ENCODE peak calls at places on chromosomes 2 and 18, in seven cellular contexts. One of them, this sample, is unnamed.

GRCh38 chr2:156021326-156022040 is 311.0 kb downstream of the NR4A2 start:
- DNase-seq in H1: no peak
- DNase-seq in stomach: peak; percentile 26
- DNase-seq in sigmoid colon: no peak
- DNase-seq in HepG2: no peak
- DNase-seq in ovary: no peak
- DNase-seq in upper lobe of left lung: no peak
- DNase-seq in this sample: no peak

GRCh38 chr18:12231986-12232385 is 22.2 kb upstream of the CIDEA start:
- DNase-seq in H1: no peak
- DNase-seq in stomach: no peak
- DNase-seq in sigmoid colon: no peak
- DNase-seq in upper lobe of left lung: no peak
- DNase-seq in ovary: no peak
- DNase-seq in HepG2: no peak
- DNase-seq in this sample: no peak

GRCh38 chr2:193867454-193867853 is 1672.7 kb upstream of the TMEFF2 start:
- DNase-seq in HepG2: no peak
- DNase-seq in stomach: no peak
- DNase-seq in sigmoid colon: no peak
- DNase-seq in ovary: no peak
- DNase-seq in upper lobe of left lung: peak; percentile 1
- DNase-seq in H1: no peak
- DNase-seq in this sample: no peak

GRCh38 chr2:217848351-217848957 is 154.3 kb downstream of the TNS1 start:
- DNase-seq in H1: no peak
- DNase-seq in stomach: no peak
- DNase-seq in HepG2: no peak
- DNase-seq in upper lobe of left lung: peak; percentile 64
- DNase-seq in ovary: no peak
- DNase-seq in sigmoid colon: no peak
- DNase-seq in this sample: no peak

GRCh38 chr2:86790134-86790827 is 432 bp downstream of the CD8A start:
- DNase-seq in HepG2: no peak
- DNase-seq in H1: no peak
- DNase-seq in stomach: no peak
- DNase-seq in sigmoid colon: no peak
- DNase-seq in ovary: no peak
- DNase-seq in upper lobe of left lung: peak; percentile 83
- DNase-seq in this sample: no peak

GRCh38 chr2:20914771-20915170 is 91.9 kb upstream of the LDAH start:
- DNase-seq in HepG2: no peak
- DNase-seq in H1: no peak
- DNase-seq in ovary: no peak
- DNase-seq in stomach: no peak
- DNase-seq in upper lobe of left lung: no peak
- DNase-seq in sigmoid colon: no peak
- DNase-seq in this sample: no peak

GRCh38 chr2:25042321-25043240 is 705 bp downstream of the EFR3B start:
- DNase-seq in HepG2: no peak
- DNase-seq in stomach: peak; percentile 38
- DNase-seq in H1: no peak
- DNase-seq in upper lobe of left lung: peak; percentile 91
- DNase-seq in sigmoid colon: peak; percentile 69
- DNase-seq in ovary: no peak
- DNase-seq in this sample: no peak

GRCh38 chr18:79568543-79569205 is 110.9 kb upstream of the CTDP1 start:
- DNase-seq in ovary: no peak
- DNase-seq in stomach: peak; percentile 76
- DNase-seq in H1: no peak
- DNase-seq in sigmoid colon: peak; percentile 47
- DNase-seq in upper lobe of left lung: no peak
- DNase-seq in HepG2: no peak
- DNase-seq in this sample: no peak

GRCh38 chr2:15990151-15991101 is 50.1 kb downstream of the MYCN start:
- DNase-seq in ovary: no peak
- DNase-seq in HepG2: no peak
- DNase-seq in sigmoid colon: no peak
- DNase-seq in upper lobe of left lung: no peak
- DNase-seq in H1: no peak
- DNase-seq in stomach: no peak
- DNase-seq in this sample: no peak

GRCh38 chr2:160614391-160614790 is 120.8 kb upstream of the RBMS1 start:
- DNase-seq in H1: no peak
- DNase-seq in upper lobe of left lung: no peak
- DNase-seq in stomach: no peak
- DNase-seq in HepG2: no peak
- DNase-seq in sigmoid colon: no peak
- DNase-seq in ovary: no peak
- DNase-seq in this sample: no peak

DNA sequence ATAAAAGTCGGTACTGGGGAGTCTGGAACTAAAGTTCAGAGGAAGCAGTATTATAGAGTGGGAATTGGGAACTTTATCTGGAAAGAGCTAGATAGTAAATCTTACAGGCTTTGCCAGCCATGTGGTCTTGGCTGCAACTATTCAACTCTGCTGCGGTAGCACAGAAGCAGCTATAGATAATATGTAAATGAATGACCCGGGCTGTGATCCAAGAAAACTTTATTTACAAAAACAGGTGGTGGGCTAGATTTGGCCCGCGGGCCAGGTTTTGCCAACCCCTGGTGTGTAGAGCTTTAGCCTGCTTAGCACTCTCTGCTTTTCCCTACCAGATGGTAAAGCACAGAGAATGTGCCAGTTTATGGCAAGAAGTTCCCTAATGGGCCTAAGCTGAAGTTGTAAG is 70.8 kb downstream of the TNP1 start:
- DNase-seq in upper lobe of left lung: no peak
- DNase-seq in H1: no peak
- DNase-seq in HepG2: no peak
- DNase-seq in sigmoid colon: no peak
- DNase-seq in ovary: no peak
- DNase-seq in stomach: no peak
- DNase-seq in this sample: no peak
- TF ChIP-seq EP300 in upper lobe of left lung: no peak
- TF ChIP-seq EP300 in H1: no peak
- TF ChIP-seq EP300 in HepG2: no peak
- TF ChIP-seq EP300 in sigmoid colon: no peak
- TF ChIP-seq EP300 in ovary: no peak
- TF ChIP-seq EP300 in stomach: no peak
- TF ChIP-seq EP300 in this sample: no peak

GRCh38 chr2:88067598-88067997 is at the start of gene SMYD1:
- DNase-seq in upper lobe of left lung: no peak
- DNase-seq in stomach: no peak
- DNase-seq in H1: no peak
- DNase-seq in ovary: no peak
- DNase-seq in HepG2: no peak
- DNase-seq in sigmoid colon: no peak
- DNase-seq in this sample: no peak

GRCh38 chr2:88069117-88069516 is 1.5 kb downstream of the SMYD1 start:
- DNase-seq in ovary: no peak
- DNase-seq in upper lobe of left lung: no peak
- DNase-seq in H1: no peak
- DNase-seq in stomach: no peak
- DNase-seq in sigmoid colon: no peak
- DNase-seq in HepG2: no peak
- DNase-seq in this sample: no peak

GRCh38 chr2:88067189-88067588 is 436 bp upstream of the SMYD1 start:
- DNase-seq in ovary: no peak
- DNase-seq in upper lobe of left lung: no peak
- DNase-seq in sigmoid colon: no peak
- DNase-seq in stomach: no peak
- DNase-seq in H1: no peak
- DNase-seq in HepG2: no peak
- DNase-seq in this sample: no peak

GRCh38 chr2:88066543-88066942 is 1.1 kb upstream of the SMYD1 start:
- DNase-seq in ovary: no peak
- DNase-seq in H1: no peak
- DNase-seq in stomach: no peak
- DNase-seq in upper lobe of left lung: no peak
- DNase-seq in sigmoid colon: no peak
- DNase-seq in HepG2: no peak
- DNase-seq in this sample: no peak

DNA sequence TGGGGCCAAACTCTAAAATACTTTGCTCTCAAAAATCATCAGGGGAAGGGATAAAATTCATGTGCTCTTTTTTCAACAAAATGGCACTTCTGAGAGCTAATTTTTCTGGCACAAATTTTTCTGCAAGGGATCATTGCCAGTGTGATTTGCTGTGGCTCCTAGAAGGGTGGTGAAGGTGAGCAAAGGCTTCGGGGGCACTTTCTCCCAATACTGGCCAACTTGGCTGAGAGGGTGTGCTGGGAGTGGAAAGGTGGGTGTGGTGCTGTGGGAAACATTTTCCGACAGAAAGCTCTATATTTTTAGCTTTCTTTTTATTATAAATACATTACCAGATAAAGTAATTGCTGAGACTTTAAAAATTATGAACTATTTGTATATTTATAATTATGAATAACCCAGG is 419 bp downstream of the SMYD1 start:
- DNase-seq in H1: no peak
- DNase-seq in ovary: no peak
- DNase-seq in stomach: no peak
- DNase-seq in upper lobe of left lung: no peak
- DNase-seq in HepG2: no peak
- DNase-seq in sigmoid colon: no peak
- DNase-seq in this sample: no peak
- H3K4me3 ChIP-seq in H1: no peak overlapping the region
- H3K4me3 ChIP-seq in ovary: no peak overlapping the region
- H3K4me3 ChIP-seq in stomach: no peak overlapping the region
- H3K4me3 ChIP-seq in upper lobe of left lung: no peak overlapping the region
- H3K4me3 ChIP-seq in HepG2: no peak overlapping the region
- H3K4me3 ChIP-seq in sigmoid colon: peak overlapping the region; percentile 31
- H3K4me3 ChIP-seq in this sample: no peak overlapping the region

GRCh38 chr18:9902832-9903231 is 11.0 kb upstream of the VAPA start:
- DNase-seq in upper lobe of left lung: peak; percentile 50
- DNase-seq in ovary: peak; percentile 58
- DNase-seq in HepG2: no peak
- DNase-seq in stomach: no peak
- DNase-seq in sigmoid colon: no peak
- DNase-seq in H1: no peak
- DNase-seq in this sample: no peak

GRCh38 chr18:9901377-9901776 is 12.4 kb upstream of the VAPA start:
- DNase-seq in ovary: peak; percentile 73
- DNase-seq in sigmoid colon: no peak
- DNase-seq in H1: no peak
- DNase-seq in HepG2: no peak
- DNase-seq in stomach: no peak
- DNase-seq in upper lobe of left lung: no peak
- DNase-seq in this sample: no peak

GRCh38 chr18:9900699-9901098 is 13.1 kb upstream of the VAPA start:
- DNase-seq in ovary: no peak
- DNase-seq in sigmoid colon: no peak
- DNase-seq in HepG2: no peak
- DNase-seq in upper lobe of left lung: no peak
- DNase-seq in H1: no peak
- DNase-seq in stomach: no peak
- DNase-seq in this sample: no peak

GRCh38 chr18:9897129-9897528 is 11.4 kb downstream of the TXNDC2 start:
- DNase-seq in sigmoid colon: no peak
- DNase-seq in HepG2: no peak
- DNase-seq in stomach: no peak
- DNase-seq in ovary: no peak
- DNase-seq in upper lobe of left lung: no peak
- DNase-seq in H1: no peak
- DNase-seq in this sample: no peak

GRCh38 chr18:9898792-9899549 is 13.2 kb downstream of the TXNDC2 start:
- DNase-seq in upper lobe of left lung: no peak
- DNase-seq in sigmoid colon: no peak
- DNase-seq in ovary: no peak
- DNase-seq in HepG2: peak; percentile 75
- DNase-seq in stomach: no peak
- DNase-seq in H1: no peak
- DNase-seq in this sample: no peak
- TF ChIP-seq EP300 in upper lobe of left lung: no peak
- TF ChIP-seq EP300 in sigmoid colon: no peak
- TF ChIP-seq EP300 in ovary: no peak
- TF ChIP-seq EP300 in HepG2: no peak
- TF ChIP-seq EP300 in stomach: no peak
- TF ChIP-seq EP300 in H1: no peak
- TF ChIP-seq EP300 in this sample: no peak

GRCh38 chr2:240989451-240990265 is 8.8 kb upstream of the SNED1 start:
- DNase-seq in HepG2: peak; percentile 77
- DNase-seq in H1: no peak
- DNase-seq in ovary: peak; percentile 34
- DNase-seq in sigmoid colon: peak; percentile 62
- DNase-seq in upper lobe of left lung: peak; percentile 77
- DNase-seq in stomach: peak; percentile 46
- DNase-seq in this sample: no peak

GRCh38 chr2:240990266-240990529 is 8.2 kb upstream of the SNED1 start:
- DNase-seq in stomach: peak; percentile 25
- DNase-seq in upper lobe of left lung: no peak
- DNase-seq in HepG2: no peak
- DNase-seq in sigmoid colon: no peak
- DNase-seq in H1: no peak
- DNase-seq in ovary: no peak
- DNase-seq in this sample: no peak

GRCh38 chr2:240992572-240993291 is 5.7 kb upstream of the SNED1 start:
- DNase-seq in ovary: peak; percentile 39
- DNase-seq in stomach: no peak
- DNase-seq in HepG2: no peak
- DNase-seq in H1: no peak
- DNase-seq in upper lobe of left lung: peak; percentile 56
- DNase-seq in sigmoid colon: peak; percentile 48
- DNase-seq in this sample: peak; percentile 30

GRCh38 chr2:240990726-240991377 is 7.6 kb upstream of the SNED1 start:
- DNase-seq in stomach: peak; percentile 24
- DNase-seq in H1: no peak
- DNase-seq in ovary: peak; percentile 24
- DNase-seq in upper lobe of left lung: peak; percentile 77
- DNase-seq in sigmoid colon: peak; percentile 63
- DNase-seq in HepG2: no peak
- DNase-seq in this sample: no peak

GRCh38 chr2:240991378-240992263 is 6.8 kb upstream of the SNED1 start:
- DNase-seq in stomach: peak; percentile 90
- DNase-seq in ovary: peak; percentile 77
- DNase-seq in sigmoid colon: peak; percentile 96
- DNase-seq in HepG2: peak; percentile 58
- DNase-seq in upper lobe of left lung: peak; percentile 90
- DNase-seq in H1: no peak
- DNase-seq in this sample: peak; percentile 89
- H3K4me3 ChIP-seq in stomach: no peak overlapping the region
- H3K4me3 ChIP-seq in ovary: no peak overlapping the region
- H3K4me3 ChIP-seq in sigmoid colon: no peak overlapping the region
- H3K4me3 ChIP-seq in HepG2: no peak overlapping the region
- H3K4me3 ChIP-seq in upper lobe of left lung: peak overlapping the region; percentile 5
- H3K4me3 ChIP-seq in H1: no peak overlapping the region
- H3K4me3 ChIP-seq in this sample: no peak overlapping the region

This sample was measured in tibial nerve.